ENCODE peak calls at places on chromosomes 16 and 17, in five cellular contexts. I, Q, R, L and J are unnamed samples. For H3K27me3, the result is how much of the 10 kb centered on the place peaks cover.

GRCh38 chr16:2361129-2361528 is 20.6 kb upstream of the ABCA3 start:
- DNase-seq in Q (no peak), I (no peak), R (no peak), L (no peak), J (no peak)

GRCh38 chr16:84367750-84368320 is 503 bp upstream of the ATP2C2 start:
- DNase-seq in L (no peak), R (peak), I (no peak), Q (peak), J (no peak)

GRCh38 chr17:7586673-7587419 is 3.0 kb downstream of the SOX15 start:
- DNase-seq in Q (no peak), L (no peak), I (no peak), R (no peak), J (peak)

GRCh38 chr16:2500634-2500936 is 13.2 kb upstream of the ATP6V0C start:
- DNase-seq in R (no peak), I (no peak), L (no peak), Q (no peak), J (peak)

GRCh38 chr17:31834448-31834847 is 24.6 kb downstream of the COPRS start:
- DNase-seq in I (no peak), R (no peak), Q (no peak), L (no peak), J (no peak)

GRCh38 chr17:40819528-40820125 is 2.8 kb downstream of the KRT10 start:
- DNase-seq in R (no peak), I (peak), Q (no peak), L (no peak), J (no peak)

GRCh38 chr16:77093999-77094398 is 97.0 kb upstream of the MON1B start:
- DNase-seq in I (no peak), L (no peak), Q (no peak), R (no peak), J (no peak)

GRCh38 chr16:22035094-22035675 is 27.3 kb downstream of the MOSMO start:
- DNase-seq in L (no peak), I (peak), Q (no peak), R (no peak), J (peak)

GRCh38 chr17:67212716-67213417 is 32.1 kb downstream of the HELZ start:
- DNase-seq in R (no peak), L (no peak), Q (no peak), I (peak), J (peak)

GRCh38 chr17:44932096-44932495 is 15.5 kb downstream of the KIF18B start:
- DNase-seq in R (peak), I (no peak), L (no peak), Q (no peak), J (peak)

GRCh38 chr16:47377156-47377555 is 83.7 kb downstream of the ITFG1 start:
- DNase-seq in R (no peak), I (no peak), Q (no peak), L (no peak), J (no peak)

GRCh38 chr17:61477204-61477834 is 25.1 kb downstream of the TBX4 start:
- DNase-seq in I (peak), R (peak), L (no peak), Q (no peak), J (peak)

GRCh38 chr16:88792668-88793587 is 7.9 kb upstream of the PIEZO1 start:
- DNase-seq in Q (no peak), I (no peak), L (no peak), R (no peak), J (no peak)
- TF ChIP-seq CTCF in Q (no peak), I (no peak), L (no peak), R (no peak), J (no peak)

DNA sequence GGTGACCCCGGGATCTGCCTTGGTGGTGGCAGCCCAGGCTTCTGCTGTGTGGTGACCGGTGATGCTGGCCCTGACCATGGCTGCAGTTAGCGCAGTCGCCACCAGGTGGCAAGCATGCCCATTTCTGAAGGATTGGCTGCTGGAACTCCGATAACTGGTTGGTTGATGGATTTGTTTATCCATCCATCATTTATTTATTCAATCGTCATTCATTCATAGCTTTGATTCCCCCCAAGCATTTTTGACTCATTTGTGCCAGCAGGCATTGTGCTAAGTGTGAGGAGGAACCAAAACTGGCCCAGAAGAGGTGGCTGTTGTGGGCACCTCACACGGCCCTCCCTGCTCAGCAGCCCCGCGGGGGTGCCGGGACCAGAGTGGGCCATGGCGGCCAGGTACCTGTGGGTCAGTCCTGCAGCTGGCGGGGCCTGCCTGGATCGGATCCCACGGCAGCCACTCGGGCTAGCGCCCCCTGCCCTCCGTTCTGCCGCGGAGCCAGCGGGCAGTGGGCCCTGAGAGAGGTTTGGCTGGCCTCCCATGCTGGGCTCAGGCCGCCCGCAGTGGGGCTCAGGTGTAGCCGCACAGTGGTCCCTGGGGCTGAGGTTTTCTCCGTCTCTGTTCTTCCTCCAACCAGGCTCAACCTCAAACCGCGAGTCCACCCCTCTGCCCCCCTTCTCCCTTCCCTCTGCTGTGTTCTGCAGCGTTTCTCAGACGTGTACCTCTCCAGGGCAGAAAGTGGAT is 28.8 kb upstream of the ITGA3 start:
- DNase-seq in R (peak), L (peak), Q (peak), I (peak), J (peak)
- H3K4me3 ChIP-seq in R (peak), L (no peak), Q (peak), I (no peak), J (no peak)

GRCh38 chr16:62035115-62036092 is 834 bp downstream of the CDH8 start:
- DNase-seq in R (no peak), I (no peak), Q (no peak), L (no peak), J (peak)

GRCh38 chr16:62033065-62033464 is 3.2 kb downstream of the CDH8 start:
- DNase-seq in R (no peak), Q (no peak), I (no peak), L (no peak), J (no peak)

GRCh38 chr16:62034236-62035114 is 1.8 kb downstream of the CDH8 start:
- DNase-seq in I (no peak), L (no peak), Q (no peak), R (no peak), J (peak)

DNA sequence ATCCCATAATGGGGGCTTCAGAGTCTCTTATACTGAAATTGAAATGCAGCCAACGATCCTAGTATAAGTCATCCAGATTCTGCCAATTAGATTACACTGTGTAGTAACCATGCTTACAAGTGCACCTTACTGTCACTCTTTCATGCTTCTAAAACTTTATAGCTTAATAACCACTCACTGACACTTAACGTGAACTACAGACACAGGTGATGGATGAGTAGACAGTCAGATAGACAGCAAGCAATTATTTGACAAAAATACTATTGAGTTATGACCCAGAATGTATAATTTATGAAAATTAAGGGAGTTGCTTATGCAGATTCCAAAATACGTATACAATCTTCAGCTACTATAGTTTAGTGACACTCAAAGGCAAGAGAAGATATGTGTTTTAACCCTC is 6.3 kb downstream of the CDH8 start:
- DNase-seq in L (no peak), Q (no peak), I (no peak), R (no peak), J (no peak)
- H3K27me3 ChIP-seq in L (under half), Q (under half), I (under half), R (under half), J (under half)

DNA sequence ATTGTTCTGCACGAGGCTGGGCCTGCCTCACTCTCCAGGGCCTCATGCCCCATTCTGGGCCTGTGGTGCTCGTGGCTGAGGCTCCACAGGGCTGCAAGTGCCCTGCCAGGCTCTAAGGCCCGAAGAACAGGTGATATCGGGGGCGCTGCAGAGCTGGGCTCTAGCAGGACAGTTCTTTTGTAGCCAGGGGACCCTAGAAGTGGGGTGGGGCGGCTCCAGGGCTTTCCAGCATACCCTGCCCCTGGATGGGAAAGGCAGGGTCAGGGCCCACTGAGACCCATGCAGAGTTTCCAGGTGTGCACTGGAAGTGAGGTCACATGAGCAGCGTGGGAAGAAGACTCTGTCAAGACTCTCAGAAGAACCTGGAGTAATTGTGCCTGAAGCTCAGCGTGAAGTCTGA is 12.3 kb downstream of the MRPL27 start:
- DNase-seq in R (no peak), I (no peak), L (no peak), Q (no peak), J (peak)
- TF ChIP-seq CTCF in R (no peak), I (no peak), L (no peak), Q (no peak), J (no peak)

GRCh38 chr17:81403040-81403467 is 7.8 kb downstream of the BAHCC1 start:
- DNase-seq in R (no peak), Q (no peak), I (no peak), L (no peak), J (peak)
- H3K4me3 ChIP-seq in R (peak), Q (no peak), I (no peak), L (peak), J (no peak)